ENCODE peak calls at places on chromosomes 3 and 15, in eight cellular contexts. One of them, this sample, is unnamed. For H3K36me3, the result is how much of the 10 kb centered on the place peaks cover.

GRCh38 chr3:100089802-100090668 is 24.3 kb downstream of the FILIP1L start:
- DNase-seq in heart right ventricle: no peak
- DNase-seq in ovary: no peak
- DNase-seq in ascending aorta: no peak
- DNase-seq in heart left ventricle: no peak
- DNase-seq in WERI-Rb-1: peak
- DNase-seq in kidney: no peak
- DNase-seq in uterus: peak
- DNase-seq in this sample: no peak

GRCh38 chr3:180747805-180748361 is 68.6 kb upstream of the CCDC39 start:
- DNase-seq in heart right ventricle: no peak
- DNase-seq in ovary: no peak
- DNase-seq in ascending aorta: no peak
- DNase-seq in heart left ventricle: no peak
- DNase-seq in WERI-Rb-1: no peak
- DNase-seq in kidney: no peak
- DNase-seq in uterus: no peak
- DNase-seq in this sample: no peak

GRCh38 chr3:186035277-186035676 is 73.6 kb downstream of the ETV5 start:
- DNase-seq in heart right ventricle: no peak
- DNase-seq in ovary: no peak
- DNase-seq in ascending aorta: no peak
- DNase-seq in heart left ventricle: peak
- DNase-seq in WERI-Rb-1: no peak
- DNase-seq in kidney: no peak
- DNase-seq in uterus: no peak
- DNase-seq in this sample: no peak

GRCh38 chr3:133943639-133944131 is 48.0 kb upstream of the RAB6B start:
- DNase-seq in heart right ventricle: no peak
- DNase-seq in ovary: no peak
- DNase-seq in ascending aorta: peak
- DNase-seq in heart left ventricle: no peak
- DNase-seq in WERI-Rb-1: no peak
- DNase-seq in kidney: peak
- DNase-seq in uterus: no peak
- DNase-seq in this sample: no peak

GRCh38 chr15:26518885-26519284 is 254.0 kb downstream of the GABRB3 start:
- DNase-seq in heart right ventricle: no peak
- DNase-seq in ovary: no peak
- DNase-seq in ascending aorta: no peak
- DNase-seq in heart left ventricle: no peak
- DNase-seq in WERI-Rb-1: no peak
- DNase-seq in kidney: no peak
- DNase-seq in uterus: no peak
- DNase-seq in this sample: no peak

GRCh38 chr3:52405066-52405465 is 39.8 kb downstream of the SEMA3G start:
- DNase-seq in heart right ventricle: no peak
- DNase-seq in ovary: peak
- DNase-seq in ascending aorta: no peak
- DNase-seq in heart left ventricle: peak
- DNase-seq in WERI-Rb-1: no peak
- DNase-seq in kidney: peak
- DNase-seq in uterus: no peak
- DNase-seq in this sample: no peak

GRCh38 chr15:98504998-98505397 is 143.3 kb upstream of the IGF1R start:
- DNase-seq in heart right ventricle: no peak
- DNase-seq in ovary: no peak
- DNase-seq in ascending aorta: no peak
- DNase-seq in heart left ventricle: no peak
- DNase-seq in WERI-Rb-1: no peak
- DNase-seq in kidney: no peak
- DNase-seq in uterus: no peak
- DNase-seq in this sample: no peak

GRCh38 chr15:101679861-101680260 is 27.7 kb upstream of the TM2D3 start:
- DNase-seq in heart right ventricle: no peak
- DNase-seq in ovary: no peak
- DNase-seq in ascending aorta: no peak
- DNase-seq in heart left ventricle: no peak
- DNase-seq in WERI-Rb-1: no peak
- DNase-seq in kidney: no peak
- DNase-seq in uterus: no peak
- DNase-seq in this sample: no peak

GRCh38 chr3:142976621-142977398 is 13.3 kb upstream of the PAQR9 start:
- DNase-seq in heart right ventricle: peak
- DNase-seq in ovary: peak
- DNase-seq in ascending aorta: peak
- DNase-seq in heart left ventricle: peak
- DNase-seq in WERI-Rb-1: no peak
- DNase-seq in kidney: peak
- DNase-seq in uterus: peak
- DNase-seq in this sample: peak

GRCh38 chr3:64238971-64239667 is 13.9 kb upstream of the PRICKLE2 start:
- DNase-seq in heart right ventricle: peak
- DNase-seq in ovary: peak
- DNase-seq in ascending aorta: peak
- DNase-seq in heart left ventricle: peak
- DNase-seq in WERI-Rb-1: peak
- DNase-seq in kidney: peak
- DNase-seq in uterus: peak
- DNase-seq in this sample: peak

GRCh38 chr3:7630925-7631324 is 770.0 kb downstream of the GRM7 start:
- DNase-seq in heart right ventricle: peak
- DNase-seq in ovary: peak
- DNase-seq in ascending aorta: no peak
- DNase-seq in heart left ventricle: no peak
- DNase-seq in WERI-Rb-1: no peak
- DNase-seq in kidney: peak
- DNase-seq in uterus: peak
- DNase-seq in this sample: no peak

DNA sequence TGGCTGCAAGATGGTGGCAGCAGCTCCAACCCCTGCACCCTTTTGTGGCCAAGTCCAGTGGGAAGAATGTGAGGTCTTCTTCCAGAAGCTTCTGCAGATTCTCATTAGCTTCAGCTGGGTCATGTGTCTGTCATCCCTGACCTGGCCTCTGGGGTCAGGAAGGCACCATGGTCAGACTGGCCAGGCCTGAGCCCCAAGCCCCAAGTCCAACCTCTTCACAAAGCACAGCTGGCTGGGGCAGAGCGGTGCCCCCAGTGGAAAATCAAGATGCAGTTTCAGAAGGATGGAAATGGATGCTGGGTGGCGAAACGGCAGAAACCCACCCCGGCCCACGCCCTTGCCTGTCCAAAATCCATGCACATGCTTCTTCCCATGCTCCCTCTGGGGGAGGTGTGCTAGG is 15.9 kb upstream of the GATA2 start:
- DNase-seq in heart right ventricle: no peak
- DNase-seq in ovary: no peak
- DNase-seq in ascending aorta: no peak
- DNase-seq in heart left ventricle: no peak
- DNase-seq in WERI-Rb-1: no peak
- DNase-seq in kidney: no peak
- DNase-seq in uterus: no peak
- DNase-seq in this sample: no peak
- H3K36me3 ChIP-seq in heart right ventricle: under half
- H3K36me3 ChIP-seq in ovary: under half
- H3K36me3 ChIP-seq in ascending aorta: under half
- H3K36me3 ChIP-seq in heart left ventricle: under half
- H3K36me3 ChIP-seq in WERI-Rb-1: under half
- H3K36me3 ChIP-seq in kidney: under half
- H3K36me3 ChIP-seq in uterus: under half
- H3K36me3 ChIP-seq in this sample: under half

GRCh38 chr15:42097018-42097417 is 2.7 kb upstream of the PLA2G4D start:
- DNase-seq in heart right ventricle: no peak
- DNase-seq in ovary: no peak
- DNase-seq in ascending aorta: no peak
- DNase-seq in heart left ventricle: no peak
- DNase-seq in WERI-Rb-1: no peak
- DNase-seq in kidney: no peak
- DNase-seq in uterus: no peak
- DNase-seq in this sample: peak

GRCh38 chr15:42092666-42093445 is 1.5 kb downstream of the PLA2G4D start:
- DNase-seq in heart right ventricle: peak
- DNase-seq in ovary: no peak
- DNase-seq in ascending aorta: no peak
- DNase-seq in heart left ventricle: no peak
- DNase-seq in WERI-Rb-1: no peak
- DNase-seq in kidney: no peak
- DNase-seq in uterus: no peak
- DNase-seq in this sample: peak

GRCh38 chr15:42093966-42094365 is 396 bp downstream of the PLA2G4D start:
- DNase-seq in heart right ventricle: no peak
- DNase-seq in ovary: no peak
- DNase-seq in ascending aorta: no peak
- DNase-seq in heart left ventricle: no peak
- DNase-seq in WERI-Rb-1: no peak
- DNase-seq in kidney: no peak
- DNase-seq in uterus: no peak
- DNase-seq in this sample: no peak

GRCh38 chr15:42091753-42092665 is 2.4 kb downstream of the PLA2G4D start:
- DNase-seq in heart right ventricle: no peak
- DNase-seq in ovary: no peak
- DNase-seq in ascending aorta: no peak
- DNase-seq in heart left ventricle: no peak
- DNase-seq in WERI-Rb-1: no peak
- DNase-seq in kidney: no peak
- DNase-seq in uterus: no peak
- DNase-seq in this sample: peak

GRCh38 chr15:42094512-42094963 is at the start of gene PLA2G4D:
- DNase-seq in heart right ventricle: no peak
- DNase-seq in ovary: no peak
- DNase-seq in ascending aorta: no peak
- DNase-seq in heart left ventricle: no peak
- DNase-seq in WERI-Rb-1: no peak
- DNase-seq in kidney: no peak
- DNase-seq in uterus: no peak
- DNase-seq in this sample: peak
- TF ChIP-seq CTCF in heart right ventricle: no peak
- TF ChIP-seq CTCF in ovary: no peak
- TF ChIP-seq CTCF in ascending aorta: no peak
- TF ChIP-seq CTCF in heart left ventricle: no peak
- TF ChIP-seq CTCF in WERI-Rb-1: peak
- TF ChIP-seq CTCF in kidney: no peak
- TF ChIP-seq CTCF in uterus: no peak
- TF ChIP-seq CTCF in this sample: no peak

DNA sequence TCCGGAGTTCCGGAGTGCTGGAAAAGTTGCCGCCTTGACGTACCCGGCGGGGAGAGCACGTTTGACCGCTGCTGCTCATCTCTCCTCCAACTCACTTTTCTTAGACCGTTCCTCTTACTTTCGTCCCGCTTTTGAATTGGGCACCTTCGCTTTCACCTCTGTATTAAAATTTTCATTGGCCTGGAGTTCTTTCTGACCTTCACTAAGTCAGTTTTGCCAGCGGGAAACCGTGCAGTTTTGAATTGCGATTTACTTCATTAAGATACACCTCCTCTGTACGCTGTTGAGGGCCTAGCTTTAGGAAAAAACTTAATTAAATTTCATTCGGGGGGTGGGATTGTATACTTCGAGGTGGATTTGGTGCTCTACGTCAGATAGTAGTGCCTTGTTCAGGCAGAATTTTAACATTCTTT is 1.3 kb downstream of the GMPS start:
- DNase-seq in heart right ventricle: no peak
- DNase-seq in ovary: no peak
- DNase-seq in ascending aorta: no peak
- DNase-seq in heart left ventricle: no peak
- DNase-seq in WERI-Rb-1: no peak
- DNase-seq in kidney: no peak
- DNase-seq in uterus: no peak
- DNase-seq in this sample: no peak
- H3K27ac ChIP-seq in heart right ventricle: peak
- H3K27ac ChIP-seq in ovary: peak
- H3K27ac ChIP-seq in ascending aorta: peak
- H3K27ac ChIP-seq in heart left ventricle: peak
- H3K27ac ChIP-seq in WERI-Rb-1: peak
- H3K27ac ChIP-seq in kidney: peak
- H3K27ac ChIP-seq in uterus: peak
- H3K27ac ChIP-seq in this sample: peak

GRCh38 chr3:158679547-158680000 is 7.1 kb upstream of the LXN start:
- DNase-seq in heart right ventricle: no peak
- DNase-seq in ovary: no peak
- DNase-seq in ascending aorta: no peak
- DNase-seq in heart left ventricle: no peak
- DNase-seq in WERI-Rb-1: no peak
- DNase-seq in kidney: no peak
- DNase-seq in uterus: no peak
- DNase-seq in this sample: no peak
- H3K36me3 ChIP-seq in heart right ventricle: under half
- H3K36me3 ChIP-seq in ovary: under half
- H3K36me3 ChIP-seq in ascending aorta: under half
- H3K36me3 ChIP-seq in heart left ventricle: half or more
- H3K36me3 ChIP-seq in WERI-Rb-1: under half
- H3K36me3 ChIP-seq in kidney: under half
- H3K36me3 ChIP-seq in uterus: under half
- H3K36me3 ChIP-seq in this sample: under half

GRCh38 chr15:62059108-62059817 is 984 bp downstream of the VPS13C start:
- DNase-seq in heart right ventricle: no peak
- DNase-seq in ovary: no peak
- DNase-seq in ascending aorta: no peak
- DNase-seq in heart left ventricle: no peak
- DNase-seq in WERI-Rb-1: no peak
- DNase-seq in kidney: no peak
- DNase-seq in uterus: no peak
- DNase-seq in this sample: no peak
- TF ChIP-seq CTCF in heart right ventricle: peak
- TF ChIP-seq CTCF in ovary: no peak
- TF ChIP-seq CTCF in ascending aorta: no peak
- TF ChIP-seq CTCF in heart left ventricle: no peak
- TF ChIP-seq CTCF in WERI-Rb-1: no peak
- TF ChIP-seq CTCF in kidney: no peak
- TF ChIP-seq CTCF in uterus: no peak
- TF ChIP-seq CTCF in this sample: peak

DNA sequence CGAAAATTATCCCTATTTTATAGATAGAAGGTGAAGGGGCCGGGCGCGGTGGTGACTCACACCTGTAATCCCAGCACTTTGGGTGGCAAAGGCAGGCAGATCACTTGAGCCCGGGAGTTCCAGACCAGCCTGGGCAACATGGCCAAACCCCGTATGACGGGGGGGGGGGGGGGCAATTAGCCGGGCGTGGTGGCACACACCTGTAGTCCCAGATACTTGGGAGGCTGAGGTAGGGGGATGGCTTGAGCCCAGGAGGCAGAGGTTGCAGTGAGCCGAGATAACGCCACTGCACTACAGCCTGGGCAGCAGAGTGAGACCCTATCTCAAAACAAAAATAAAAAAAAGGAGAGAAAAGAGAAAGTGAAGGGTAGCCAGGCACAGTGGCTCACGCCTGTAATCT is 1.4 kb downstream of the AAGAB start:
- DNase-seq in heart right ventricle: no peak
- DNase-seq in ovary: no peak
- DNase-seq in ascending aorta: no peak
- DNase-seq in heart left ventricle: no peak
- DNase-seq in WERI-Rb-1: no peak
- DNase-seq in kidney: no peak
- DNase-seq in uterus: no peak
- DNase-seq in this sample: no peak
- H3K27ac ChIP-seq in heart right ventricle: no peak
- H3K27ac ChIP-seq in ovary: no peak
- H3K27ac ChIP-seq in ascending aorta: no peak
- H3K27ac ChIP-seq in heart left ventricle: no peak
- H3K27ac ChIP-seq in WERI-Rb-1: no peak
- H3K27ac ChIP-seq in kidney: no peak
- H3K27ac ChIP-seq in uterus: no peak
- H3K27ac ChIP-seq in this sample: no peak